ENCODE peak calls at places on chromosome 13, in ten cellular contexts. One of them, this sample, is unnamed.

GRCh38 chr13:38213307-38213706 is 136.3 kb upstream of the UFM1 start:
- DNase-seq in fibroblast of lung: peak; percentile 64
- DNase-seq in DMS153: no peak
- DNase-seq in stimulated activated CD8-positive, alpha-beta memory T cell treated with anti-CD3 and anti-CD28 coated beads, Interleukin-12 subunit alpha, Interleukin-12 subunit beta, amount 100 ng/mL, for 4 hours: no peak
- DNase-seq in mesendoderm: no peak
- DNase-seq in A549: no peak
- DNase-seq in K562: no peak
- DNase-seq in iPS-NIHi11: no peak
- DNase-seq in kidney tubule cell: peak; percentile 67
- DNase-seq in mucosa of descending colon: no peak
- DNase-seq in this sample: no peak

GRCh38 chr13:44132710-44133109 is 240.9 kb upstream of the SERP2 start:
- DNase-seq in fibroblast of lung: peak; percentile 80
- DNase-seq in DMS153: no peak
- DNase-seq in stimulated activated CD8-positive, alpha-beta memory T cell treated with anti-CD3 and anti-CD28 coated beads, Interleukin-12 subunit alpha, Interleukin-12 subunit beta, amount 100 ng/mL, for 4 hours: no peak
- DNase-seq in mesendoderm: no peak
- DNase-seq in A549: no peak
- DNase-seq in K562: no peak
- DNase-seq in iPS-NIHi11: no peak
- DNase-seq in kidney tubule cell: peak; percentile 88
- DNase-seq in mucosa of descending colon: peak; percentile 24
- DNase-seq in this sample: no peak

GRCh38 chr13:36965767-36966166 is 33.4 kb downstream of the ALG5 start:
- DNase-seq in fibroblast of lung: peak; percentile 85
- DNase-seq in DMS153: no peak
- DNase-seq in stimulated activated CD8-positive, alpha-beta memory T cell treated with anti-CD3 and anti-CD28 coated beads, Interleukin-12 subunit alpha, Interleukin-12 subunit beta, amount 100 ng/mL, for 4 hours: no peak
- DNase-seq in mesendoderm: peak; percentile 34
- DNase-seq in A549: no peak
- DNase-seq in K562: no peak
- DNase-seq in iPS-NIHi11: peak; percentile 7
- DNase-seq in kidney tubule cell: peak; percentile 87
- DNase-seq in mucosa of descending colon: no peak
- DNase-seq in this sample: no peak

GRCh38 chr13:95603887-95604533 is 40.5 kb downstream of the DZIP1 start:
- DNase-seq in fibroblast of lung: peak; percentile 80
- DNase-seq in DMS153: peak; percentile 76
- DNase-seq in stimulated activated CD8-positive, alpha-beta memory T cell treated with anti-CD3 and anti-CD28 coated beads, Interleukin-12 subunit alpha, Interleukin-12 subunit beta, amount 100 ng/mL, for 4 hours: no peak
- DNase-seq in mesendoderm: no peak
- DNase-seq in A549: peak; percentile 74
- DNase-seq in K562: no peak
- DNase-seq in iPS-NIHi11: peak; percentile 29
- DNase-seq in kidney tubule cell: peak; percentile 86
- DNase-seq in mucosa of descending colon: peak; percentile 7
- DNase-seq in this sample: no peak

GRCh38 chr13:84816567-84817133 is 934.4 kb upstream of the SLITRK1 start:
- DNase-seq in fibroblast of lung: no peak
- DNase-seq in DMS153: no peak
- DNase-seq in stimulated activated CD8-positive, alpha-beta memory T cell treated with anti-CD3 and anti-CD28 coated beads, Interleukin-12 subunit alpha, Interleukin-12 subunit beta, amount 100 ng/mL, for 4 hours: no peak
- DNase-seq in mesendoderm: no peak
- DNase-seq in A549: no peak
- DNase-seq in K562: no peak
- DNase-seq in iPS-NIHi11: no peak
- DNase-seq in kidney tubule cell: no peak
- DNase-seq in mucosa of descending colon: no peak
- DNase-seq in this sample: no peak

GRCh38 chr13:63972328-63972727 is 2556.7 kb upstream of the PCDH20 start:
- DNase-seq in fibroblast of lung: no peak
- DNase-seq in DMS153: no peak
- DNase-seq in stimulated activated CD8-positive, alpha-beta memory T cell treated with anti-CD3 and anti-CD28 coated beads, Interleukin-12 subunit alpha, Interleukin-12 subunit beta, amount 100 ng/mL, for 4 hours: no peak
- DNase-seq in mesendoderm: no peak
- DNase-seq in A549: no peak
- DNase-seq in K562: no peak
- DNase-seq in iPS-NIHi11: no peak
- DNase-seq in kidney tubule cell: no peak
- DNase-seq in mucosa of descending colon: no peak
- DNase-seq in this sample: no peak

GRCh38 chr13:22064854-22065646 is 394.2 kb downstream of the FGF9 start:
- DNase-seq in fibroblast of lung: no peak
- DNase-seq in DMS153: no peak
- DNase-seq in stimulated activated CD8-positive, alpha-beta memory T cell treated with anti-CD3 and anti-CD28 coated beads, Interleukin-12 subunit alpha, Interleukin-12 subunit beta, amount 100 ng/mL, for 4 hours: no peak
- DNase-seq in mesendoderm: peak; percentile 64
- DNase-seq in A549: no peak
- DNase-seq in K562: no peak
- DNase-seq in iPS-NIHi11: no peak
- DNase-seq in kidney tubule cell: no peak
- DNase-seq in mucosa of descending colon: no peak
- DNase-seq in this sample: no peak

GRCh38 chr13:59673301-59673700 is 490.4 kb downstream of the DIAPH3 start:
- DNase-seq in fibroblast of lung: peak; percentile 65
- DNase-seq in DMS153: no peak
- DNase-seq in stimulated activated CD8-positive, alpha-beta memory T cell treated with anti-CD3 and anti-CD28 coated beads, Interleukin-12 subunit alpha, Interleukin-12 subunit beta, amount 100 ng/mL, for 4 hours: no peak
- DNase-seq in mesendoderm: no peak
- DNase-seq in A549: no peak
- DNase-seq in K562: no peak
- DNase-seq in iPS-NIHi11: no peak
- DNase-seq in kidney tubule cell: peak; percentile 22
- DNase-seq in mucosa of descending colon: no peak
- DNase-seq in this sample: no peak

GRCh38 chr13:110624766-110625756 is 9.7 kb downstream of the NAXD start:
- DNase-seq in fibroblast of lung: no peak
- DNase-seq in DMS153: peak; percentile 39
- DNase-seq in stimulated activated CD8-positive, alpha-beta memory T cell treated with anti-CD3 and anti-CD28 coated beads, Interleukin-12 subunit alpha, Interleukin-12 subunit beta, amount 100 ng/mL, for 4 hours: no peak
- DNase-seq in mesendoderm: no peak
- DNase-seq in A549: no peak
- DNase-seq in K562: no peak
- DNase-seq in iPS-NIHi11: no peak
- DNase-seq in kidney tubule cell: no peak
- DNase-seq in mucosa of descending colon: no peak
- DNase-seq in this sample: no peak

GRCh38 chr13:93355094-93355493 is 128.5 kb downstream of the GPC6 start:
- DNase-seq in fibroblast of lung: no peak
- DNase-seq in DMS153: no peak
- DNase-seq in stimulated activated CD8-positive, alpha-beta memory T cell treated with anti-CD3 and anti-CD28 coated beads, Interleukin-12 subunit alpha, Interleukin-12 subunit beta, amount 100 ng/mL, for 4 hours: no peak
- DNase-seq in mesendoderm: no peak
- DNase-seq in A549: no peak
- DNase-seq in K562: peak; percentile 21
- DNase-seq in iPS-NIHi11: no peak
- DNase-seq in kidney tubule cell: no peak
- DNase-seq in mucosa of descending colon: no peak
- DNase-seq in this sample: no peak